ENCODE peak calls at places on chromosomes 13 and 19, in seven cellular contexts. C is stimulated activated CD8-positive, alpha-beta memory T cell treated with anti-CD3 and anti-CD28 coated beads, Interleukin-12 subunit alpha, Interleukin-12 subunit beta, amount 100 ng/mL, for 4 hours; Y is AG04450; M is hepatic stellate cell; W is GM04503; X is CD8-positive, alpha-beta T cell; O is cerebellar cortex. B is an unnamed sample.

GRCh38 chr13:110070511-110071120 is 236.3 kb downstream of the COL4A1 start:
- DNase-seq in M (peak; percentile 35), X (no peak), Y (peak; percentile 24), C (no peak), O (no peak), W (no peak), B (peak; percentile 7)

GRCh38 chr13:42580644-42581043 is 6.7 kb downstream of the TNFSF11 start:
- DNase-seq in O (no peak), M (no peak), Y (no peak), X (no peak), W (no peak), C (no peak), B (no peak)

GRCh38 chr19:42469311-42470239 is 26.8 kb upstream of the CXCL17 start:
- DNase-seq in W (no peak), M (no peak), Y (no peak), C (no peak), X (no peak), O (no peak), B (no peak)

GRCh38 chr19:55473201-55473600 is 3.2 kb upstream of the ZNF628 start:
- DNase-seq in O (no peak), X (no peak), W (no peak), Y (no peak), C (no peak), M (no peak), B (no peak)

GRCh38 chr13:81639984-81640582 is 1299.2 kb upstream of the SPRY2 start:
- DNase-seq in Y (no peak), W (no peak), O (peak; percentile 9), X (no peak), M (no peak), C (no peak), B (peak; percentile 5)

GRCh38 chr19:38231918-38232317 is 7.9 kb upstream of the DPF1 start:
- DNase-seq in X (no peak), W (no peak), O (no peak), C (no peak), M (no peak), Y (no peak), B (no peak)

GRCh38 chr19:16012552-16012951 is 63.7 kb upstream of the TPM4 start:
- DNase-seq in O (no peak), C (no peak), M (no peak), Y (no peak), W (no peak), X (no peak), B (no peak)

GRCh38 chr13:95160112-95160906 is 140.9 kb downstream of the ABCC4 start:
- DNase-seq in Y (peak; percentile 21), X (no peak), C (no peak), M (no peak), O (no peak), W (no peak), B (no peak)

GRCh38 chr19:4172861-4173473 is 9.4 kb downstream of the SIRT6 start:
- DNase-seq in W (no peak), O (no peak), X (peak; percentile 77), M (peak; percentile 50), C (peak; percentile 24), Y (no peak), B (peak; percentile 46)

GRCh38 chr19:7533281-7533819 is 2.2 kb upstream of the PNPLA6 start:
- DNase-seq in C (no peak), Y (no peak), M (peak; percentile 78), O (peak; percentile 76), X (no peak), W (no peak), B (no peak)

GRCh38 chr19:30862876-30863275 is 486.4 kb downstream of the TSHZ3 start:
- DNase-seq in Y (no peak), O (no peak), C (no peak), W (no peak), M (no peak), X (no peak), B (no peak)

GRCh38 chr13:113616991-113617749 is 32.6 kb downstream of the TFDP1 start:
- DNase-seq in M (no peak), X (no peak), W (no peak), Y (no peak), O (peak; percentile 79), C (no peak), B (no peak)

GRCh38 chr13:104310861-104311260 is 1244.6 kb upstream of the SLC10A2 start:
- DNase-seq in Y (no peak), C (no peak), M (no peak), W (no peak), X (no peak), O (no peak), B (no peak)